ENCODE peak calls at places on chromosomes 5 and 9, in eight cellular contexts. G, B, Q, F, U, C, O and X are unnamed samples. For H3K36me3 and H3K27me3, the result is how much of the 10 kb centered on the place peaks cover.

GRCh38 chr5:24510523-24510988 is 134.2 kb downstream of the CDH10 start:
- DNase-seq in G (no peak), B (no peak), Q (no peak), F (no peak), U (no peak), C (no peak), O (no peak), X (no peak)

GRCh38 chr9:71703172-71703872 is 65.0 kb downstream of the CEMIP2 start:
- DNase-seq in G (no peak), B (no peak), Q (no peak), F (no peak), U (no peak), C (no peak), O (no peak), X (no peak)

GRCh38 chr5:138903113-138903789 is 28.1 kb upstream of the LRRTM2 start:
- DNase-seq in G (peak), B (no peak), Q (no peak), F (no peak), U (peak), C (no peak), O (peak), X (no peak)

GRCh38 chr5:143494162-143494561 is 90.7 kb upstream of the NR3C1 start:
- DNase-seq in G (peak), B (no peak), Q (no peak), F (no peak), U (peak), C (no peak), O (peak), X (peak)

GRCh38 chr5:33433303-33434255 is 7.2 kb upstream of the TARS1 start:
- DNase-seq in G (no peak), B (no peak), Q (no peak), F (no peak), U (no peak), C (no peak), O (peak), X (no peak)

GRCh38 chr9:35675732-35676392 is 2.1 kb downstream of the CA9 start:
- DNase-seq in G (no peak), B (peak), Q (no peak), F (no peak), U (no peak), C (no peak), O (no peak), X (no peak)

GRCh38 chr9:119284587-119285337 is 84.5 kb downstream of the BRINP1 start:
- DNase-seq in G (peak), B (no peak), Q (no peak), F (no peak), U (peak), C (peak), O (no peak), X (peak)

GRCh38 chr9:137670391-137671195 is 51.8 kb downstream of the EHMT1 start:
- DNase-seq in G (no peak), B (no peak), Q (peak), F (no peak), U (no peak), C (peak), O (no peak), X (no peak)

GRCh38 chr9:136219276-136219675 is 14.3 kb upstream of the LHX3 start:
- DNase-seq in G (peak), B (no peak), Q (no peak), F (no peak), U (peak), C (no peak), O (no peak), X (no peak)

GRCh38 chr5:63055421-63055820 is 476.8 kb downstream of the LRRC70 start:
- DNase-seq in G (no peak), B (no peak), Q (no peak), F (no peak), U (no peak), C (no peak), O (no peak), X (no peak)

GRCh38 chr5:7878381-7878873 is 9.5 kb downstream of the MTRR start:
- DNase-seq in G (peak), B (no peak), Q (no peak), F (no peak), U (peak), C (no peak), O (peak), X (no peak)

GRCh38 chr9:80555782-80556325 is 984.1 kb downstream of the TLE4 start:
- DNase-seq in G (no peak), B (no peak), Q (no peak), F (no peak), U (no peak), C (no peak), O (no peak), X (no peak)

GRCh38 chr5:1793301-1793740 is 6.3 kb downstream of the MRPL36 start:
- DNase-seq in G (peak), B (no peak), Q (no peak), F (no peak), U (peak), C (no peak), O (peak), X (peak)

GRCh38 chr5:96597441-96598020 is 64.6 kb upstream of the CAST start:
- DNase-seq in G (peak), B (no peak), Q (no peak), F (no peak), U (peak), C (no peak), O (peak), X (no peak)

GRCh38 chr5:56481147-56481997 is 248.2 kb upstream of the ANKRD55 start:
- DNase-seq in G (no peak), B (no peak), Q (peak), F (peak), U (peak), C (peak), O (peak), X (peak)

GRCh38 chr9:87336914-87337333 is 160.7 kb upstream of the DAPK1 start:
- DNase-seq in G (peak), B (peak), Q (no peak), F (no peak), U (peak), C (peak), O (peak), X (peak)

GRCh38 chr5:138900281-138900965 is 25.3 kb upstream of the LRRTM2 start:
- DNase-seq in G (peak), B (no peak), Q (no peak), F (no peak), U (peak), C (no peak), O (peak), X (peak)

GRCh38 chr5:45512521-45512920 is 183.7 kb downstream of the HCN1 start:
- DNase-seq in G (no peak), B (no peak), Q (no peak), F (no peak), U (no peak), C (no peak), O (no peak), X (peak)

GRCh38 chr9:125126019-125126746 is 17.1 kb downstream of the SCAI start:
- DNase-seq in G (peak), B (no peak), Q (peak), F (peak), U (peak), C (peak), O (peak), X (peak)

GRCh38 chr5:33491941-33492340 is 51.2 kb downstream of the TARS1 start:
- DNase-seq in G (no peak), B (no peak), Q (no peak), F (no peak), U (peak), C (no peak), O (no peak), X (no peak)

DNA sequence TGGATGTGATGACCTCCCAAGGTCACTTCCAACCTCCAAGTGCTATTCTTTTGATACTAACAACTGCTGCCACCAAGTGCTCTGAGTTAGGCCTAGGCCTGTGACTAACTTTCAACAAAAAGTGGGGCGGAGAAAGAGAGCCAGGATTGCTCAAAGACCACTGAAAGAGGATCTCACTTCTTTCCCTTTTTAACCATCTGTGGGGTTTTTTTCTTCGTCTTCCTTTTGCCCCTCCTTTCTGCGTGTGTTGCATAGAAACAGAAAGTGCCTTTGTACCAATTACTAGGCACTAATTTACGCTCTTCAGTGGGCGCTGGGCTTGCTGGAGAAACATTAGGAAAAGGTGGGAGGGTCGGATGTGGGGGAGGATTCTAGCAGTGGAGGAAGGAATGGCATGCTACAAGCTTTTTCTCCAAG is 8.0 kb downstream of the KLF9 start:
- DNase-seq in G (peak), B (no peak), Q (no peak), F (no peak), U (peak), C (no peak), O (peak), X (no peak)
- H3K4me3 ChIP-seq in G (peak), B (no peak), Q (peak), F (no peak), U (peak), C (no peak), O (no peak), X (no peak)

GRCh38 chr9:121303456-121304451 is 35.8 kb downstream of the GSN start:
- DNase-seq in G (no peak), B (no peak), Q (peak), F (no peak), U (no peak), C (no peak), O (no peak), X (no peak)

GRCh38 chr9:121300283-121301119 is 32.5 kb downstream of the GSN start:
- DNase-seq in G (no peak), B (no peak), Q (peak), F (no peak), U (no peak), C (no peak), O (no peak), X (no peak)

GRCh38 chr9:121302786-121303185 is 34.8 kb downstream of the GSN start:
- DNase-seq in G (no peak), B (no peak), Q (peak), F (no peak), U (no peak), C (no peak), O (no peak), X (no peak)

GRCh38 chr9:121301881-121302286 is 33.9 kb downstream of the GSN start:
- DNase-seq in G (no peak), B (no peak), Q (peak), F (no peak), U (no peak), C (no peak), O (no peak), X (no peak)

GRCh38 chr9:121302341-121302740 is 34.4 kb downstream of the GSN start:
- DNase-seq in G (no peak), B (no peak), Q (no peak), F (no peak), U (no peak), C (no peak), O (no peak), X (no peak)
- H3K36me3 ChIP-seq in G (under half), B (under half), Q (half or more), F (under half), U (under half), C (under half), O (under half), X (under half)

DNA sequence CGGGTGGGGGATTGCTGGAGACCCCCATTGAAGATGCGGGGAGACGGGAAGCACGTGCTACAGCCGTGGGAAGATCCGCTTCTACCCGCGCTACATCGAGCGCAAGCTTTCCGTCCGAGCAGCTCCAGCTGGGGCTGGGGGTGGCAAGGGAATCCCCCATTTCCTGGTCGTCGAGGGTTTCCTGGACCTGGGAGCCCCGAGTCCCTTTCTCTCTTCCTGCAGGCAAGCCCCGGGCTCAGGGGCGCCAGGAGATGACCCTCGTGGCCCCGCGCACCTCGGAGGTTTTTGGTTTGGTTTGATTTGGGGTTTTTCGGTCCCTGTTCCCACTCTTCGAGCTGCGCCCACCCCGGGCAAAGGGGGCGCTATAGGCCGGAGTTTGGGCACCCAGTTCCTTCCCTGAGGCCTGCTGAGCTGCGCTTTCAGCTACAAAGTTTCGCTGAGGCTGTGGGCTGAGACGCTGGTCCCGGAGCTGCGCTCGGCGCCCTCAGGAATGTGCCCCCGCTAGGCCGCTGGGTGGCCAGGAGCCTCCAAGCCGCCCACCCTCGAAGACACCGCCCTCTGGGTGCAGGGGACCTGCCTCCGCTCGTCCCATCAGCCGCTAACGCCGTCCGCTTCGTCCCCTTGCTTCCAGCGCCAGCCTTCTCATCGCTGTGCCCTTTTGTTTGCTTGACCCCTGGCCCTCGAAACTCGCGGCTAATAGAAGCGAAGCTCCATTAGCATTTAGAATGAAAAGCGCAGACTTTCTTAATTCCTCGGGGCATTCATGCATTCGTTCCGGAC is 2.9 kb downstream of the NR4A3 start:
- DNase-seq in G (no peak), B (peak), Q (peak), F (peak), U (peak), C (peak), O (peak), X (no peak)
- H3K27me3 ChIP-seq in G (under half), B (half or more), Q (half or more), F (under half), U (under half), C (under half), O (under half), X (under half)

GRCh38 chr9:75651709-75652108 is 238.8 kb upstream of the PCSK5 start:
- DNase-seq in G (no peak), B (no peak), Q (no peak), F (no peak), U (no peak), C (no peak), O (no peak), X (no peak)
- H3K4me3 ChIP-seq in G (no peak), B (no peak), Q (no peak), F (no peak), U (no peak), C (no peak), O (no peak), X (no peak)

DNA sequence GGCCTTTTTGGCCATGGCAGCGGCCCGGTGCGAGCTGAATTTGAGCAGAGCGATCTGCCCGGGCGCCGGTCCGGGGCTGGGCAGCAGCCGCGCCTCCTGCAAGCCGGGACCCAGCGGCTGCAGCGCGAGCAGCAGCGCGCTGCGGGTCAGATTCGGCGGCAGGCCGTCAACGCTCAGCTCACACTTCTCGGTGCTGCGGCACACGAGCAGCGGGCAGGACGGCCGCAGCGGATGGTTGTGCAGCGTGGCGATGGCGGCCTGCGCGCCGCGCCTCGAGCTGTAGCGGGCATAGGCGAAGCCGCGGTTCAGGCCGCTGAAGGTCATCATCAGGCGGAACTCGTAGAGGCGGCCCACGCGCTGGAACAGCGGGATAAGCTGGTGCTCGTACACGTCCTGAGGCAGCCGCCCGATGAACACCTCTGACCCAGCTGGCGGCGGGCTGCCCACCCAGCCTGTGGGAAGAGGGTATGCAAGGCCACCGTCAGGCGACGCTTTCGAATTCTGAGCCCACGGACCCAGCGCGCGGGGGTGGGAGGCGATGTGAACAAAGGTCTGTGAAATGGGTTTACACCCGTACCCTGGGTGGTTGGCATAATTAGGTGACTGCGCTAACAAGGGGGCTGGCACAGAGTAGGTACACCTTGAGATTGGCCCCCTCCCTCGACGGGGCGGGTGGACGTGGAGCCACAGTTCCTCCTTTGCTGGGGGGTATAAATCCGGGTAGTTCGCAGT is 755 bp downstream of the DND1 start:
- DNase-seq in G (no peak), B (no peak), Q (no peak), F (no peak), U (peak), C (no peak), O (no peak), X (peak)
- H3K36me3 ChIP-seq in G (under half), B (half or more), Q (half or more), F (under half), U (under half), C (under half), O (half or more), X (half or more)

GRCh38 chr9:122092611-122093506 is at the start of gene TTLL11:
- DNase-seq in G (peak), B (peak), Q (peak), F (peak), U (peak), C (peak), O (peak), X (peak)

GRCh38 chr9:122090287-122090883 is 2.7 kb downstream of the TTLL11 start:
- DNase-seq in G (no peak), B (no peak), Q (no peak), F (no peak), U (no peak), C (no peak), O (no peak), X (no peak)

GRCh38 chr9:122088880-122089567 is 4.1 kb downstream of the TTLL11 start:
- DNase-seq in G (no peak), B (no peak), Q (no peak), F (no peak), U (no peak), C (no peak), O (no peak), X (no peak)

GRCh38 chr9:122091682-122092592 is 1.2 kb downstream of the TTLL11 start:
- DNase-seq in G (no peak), B (no peak), Q (no peak), F (no peak), U (no peak), C (no peak), O (no peak), X (no peak)

DNA sequence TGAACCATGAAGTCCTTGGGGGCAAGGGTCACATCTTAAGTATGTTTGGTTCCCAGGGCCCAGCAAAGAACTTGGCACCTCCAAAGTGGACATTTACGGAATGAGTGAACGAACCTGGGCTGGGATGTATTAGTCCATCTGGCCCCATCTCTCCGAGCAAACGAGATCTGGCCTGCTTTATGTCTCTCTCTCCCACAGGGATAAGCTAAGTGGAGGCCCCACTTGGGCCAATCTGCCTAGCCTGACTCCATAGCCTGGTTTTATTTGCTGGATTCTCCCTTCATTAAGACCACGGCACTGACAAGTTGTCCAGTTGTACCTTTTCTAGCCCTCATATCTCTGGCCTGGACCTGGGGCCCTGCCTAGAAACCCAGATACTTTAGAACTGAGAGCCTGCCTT is 2.1 kb downstream of the TTLL11 start:
- DNase-seq in G (no peak), B (no peak), Q (no peak), F (no peak), U (no peak), C (no peak), O (no peak), X (no peak)
- H3K27me3 ChIP-seq in G (under half), B (half or more), Q (under half), F (under half), U (under half), C (under half), O (under half), X (under half)